ENCODE peak calls at places on chromosomes 16 and 17, in eight cellular contexts. H is stimulated activated CD8-positive, alpha-beta memory T cell treated with anti-CD3 and anti-CD28 coated beads, Interleukin-15, amount 100 ng/mL, for 24 hours; P is NCI-H345; C is activated CD4-positive, alpha-beta T cell treated with anti-CD3 and anti-CD28 coated beads, Interleukin-2, amount 10 ng/mL, durations not matched to agents 7 days and 5 days; X is small intestine; G is lower leg skin; B is mucosa of gallbladder; A is psoas muscle. S is an unnamed sample.

GRCh38 chr17:55601874-55602364 is 90.7 kb upstream of the SMIM36 start:
- DNase-seq in X (peak), B (peak), C (peak), G (no peak), H (no peak), A (no peak), P (no peak), S (no peak)

GRCh38 chr16:12815361-12815760 is 11.7 kb upstream of the CPPED1 start:
- DNase-seq in X (no peak), B (no peak), P (peak), A (no peak), C (no peak), H (no peak), G (no peak), S (no peak)

GRCh38 chr17:51046527-51047384 is 73.9 kb downstream of the SPAG9 start:
- DNase-seq in G (peak), B (peak), P (no peak), H (no peak), X (no peak), C (no peak), A (peak), S (peak)

GRCh38 chr16:2520784-2521577 is 810 bp downstream of the AMDHD2 start:
- DNase-seq in H (no peak), C (peak), P (no peak), B (no peak), G (peak), X (peak), A (peak), S (peak)

GRCh38 chr17:59752446-59752845 is 45.0 kb downstream of the VMP1 start:
- DNase-seq in X (no peak), P (no peak), H (no peak), G (no peak), C (no peak), A (no peak), B (no peak), S (no peak)

GRCh38 chr17:54744750-54745149 is 155.9 kb upstream of the TOM1L1 start:
- DNase-seq in C (no peak), X (no peak), G (no peak), H (no peak), P (no peak), A (no peak), B (no peak), S (no peak)

GRCh38 chr17:50468120-50469004 is at the start of gene CHAD:
- DNase-seq in P (no peak), H (no peak), C (no peak), G (no peak), X (no peak), B (peak), A (peak), S (no peak)

GRCh38 chr17:29640413-29640812 is 17.7 kb upstream of the CORO6 start:
- DNase-seq in X (no peak), H (no peak), A (no peak), P (no peak), G (no peak), B (no peak), C (no peak), S (no peak)

GRCh38 chr16:53962041-53962440 is 258.1 kb downstream of the FTO start:
- DNase-seq in P (no peak), C (no peak), A (no peak), H (no peak), B (no peak), G (no peak), X (no peak), S (no peak)

GRCh38 chr17:63479495-63480184 is 2.8 kb downstream of the ACE start:
- DNase-seq in C (no peak), P (peak), H (no peak), A (no peak), G (no peak), X (no peak), B (no peak), S (no peak)

GRCh38 chr17:79988163-79988971 is 47.3 kb downstream of the TBC1D16 start:
- DNase-seq in P (peak), B (peak), X (peak), C (no peak), A (no peak), G (no peak), H (no peak), S (no peak)

GRCh38 chr17:29560306-29560705 is 6.5 kb downstream of the ABHD15 start:
- DNase-seq in B (no peak), C (no peak), P (no peak), A (no peak), X (no peak), H (no peak), G (no peak), S (no peak)

GRCh38 chr16:2350500-2350899 is 10.0 kb upstream of the ABCA3 start:
- DNase-seq in B (no peak), C (no peak), H (no peak), A (no peak), G (no peak), X (no peak), P (no peak), S (no peak)

GRCh38 chr16:49564577-49565224 is 191.1 kb downstream of the C16orf78 start:
- DNase-seq in G (no peak), B (no peak), H (no peak), C (no peak), X (no peak), A (no peak), P (no peak), S (no peak)

GRCh38 chr16:8675183-8676159 is 1.1 kb downstream of the ABAT start:
- DNase-seq in H (no peak), A (no peak), X (no peak), B (no peak), C (peak), P (peak), G (no peak), S (peak)

GRCh38 chr16:66296591-66296990 is 69.9 kb upstream of the CDH5 start:
- DNase-seq in A (no peak), X (no peak), H (no peak), G (peak), P (no peak), B (no peak), C (no peak), S (no peak)

GRCh38 chr17:82407255-82407654 is 10.9 kb upstream of the HEXD start:
- DNase-seq in B (no peak), H (no peak), C (no peak), A (peak), G (no peak), P (no peak), X (no peak), S (peak)

GRCh38 chr17:37392024-37392590 is 14.5 kb downstream of the ACACA start:
- DNase-seq in P (no peak), G (no peak), H (no peak), X (peak), C (no peak), A (no peak), B (no peak), S (no peak)

GRCh38 chr16:67781548-67781921 is 24.8 kb downstream of the RANBP10 start:
- DNase-seq in G (no peak), X (no peak), C (peak), B (no peak), A (no peak), H (no peak), P (no peak), S (no peak)

GRCh38 chr17:49438885-49439284 is 24.2 kb upstream of the PHB1 start:
- DNase-seq in C (no peak), B (no peak), H (no peak), A (no peak), P (no peak), G (peak), X (no peak), S (no peak)

GRCh38 chr17:71632328-71632727 is 488.5 kb upstream of the SOX9 start:
- DNase-seq in H (no peak), P (no peak), X (peak), C (no peak), A (no peak), G (no peak), B (no peak), S (no peak)

GRCh38 chr16:3769942-3770341 is 52.6 kb upstream of the TRAP1 start:
- DNase-seq in B (no peak), X (no peak), A (no peak), C (no peak), H (no peak), P (no peak), G (peak), S (no peak)

GRCh38 chr16:69880640-69881133 is 70.4 kb upstream of the CLEC18A start:
- DNase-seq in G (peak), H (no peak), B (no peak), X (no peak), P (no peak), A (no peak), C (no peak), S (no peak)

GRCh38 chr17:82767041-82767754 is 15.3 kb downstream of the TBCD start:
- DNase-seq in P (no peak), C (peak), X (peak), B (no peak), G (no peak), H (no peak), A (no peak), S (peak)

GRCh38 chr17:6052926-6053325 is 17.3 kb upstream of the WSCD1 start:
- DNase-seq in G (no peak), H (no peak), A (no peak), C (no peak), P (no peak), X (no peak), B (no peak), S (no peak)

GRCh38 chr16:84503751-84504395 is 586 bp downstream of the MEAK7 start:
- DNase-seq in G (no peak), H (no peak), B (no peak), A (no peak), C (no peak), P (no peak), X (no peak), S (no peak)

S was measured in heart right ventricle.